ENCODE peak calls at places on chromosome 15, in eight cellular contexts. One of them, this sample, is unnamed.

GRCh38 chr15:70319466-70319865 is 221.7 kb upstream of the TLE3 start:
- DNase-seq in epithelial cell of proximal tubule: no peak
- DNase-seq in AG09319: no peak
- DNase-seq in AG09309: no peak
- DNase-seq in GM10248: peak; percentile 70
- DNase-seq in choroid plexus epithelial cell: no peak
- DNase-seq in transverse colon: no peak
- DNase-seq in PC-3: no peak
- DNase-seq in this sample: no peak

GRCh38 chr15:48360841-48361240 is 29.6 kb downstream of the DUT start:
- DNase-seq in AG09309: no peak
- DNase-seq in AG09319: no peak
- DNase-seq in choroid plexus epithelial cell: peak; percentile 42
- DNase-seq in PC-3: peak; percentile 33
- DNase-seq in GM10248: no peak
- DNase-seq in epithelial cell of proximal tubule: no peak
- DNase-seq in transverse colon: no peak
- DNase-seq in this sample: no peak

GRCh38 chr15:67543348-67543718 is 830 bp downstream of the MAP2K5 start:
- DNase-seq in epithelial cell of proximal tubule: no peak
- DNase-seq in AG09309: no peak
- DNase-seq in transverse colon: peak; percentile 36
- DNase-seq in PC-3: peak; percentile 11
- DNase-seq in GM10248: no peak
- DNase-seq in choroid plexus epithelial cell: peak; percentile 13
- DNase-seq in AG09319: no peak
- DNase-seq in this sample: peak; percentile 4

GRCh38 chr15:69725957-69726356 is 273.3 kb downstream of the RPLP1 start:
- DNase-seq in AG09309: no peak
- DNase-seq in transverse colon: no peak
- DNase-seq in GM10248: no peak
- DNase-seq in PC-3: no peak
- DNase-seq in choroid plexus epithelial cell: no peak
- DNase-seq in epithelial cell of proximal tubule: no peak
- DNase-seq in AG09319: no peak
- DNase-seq in this sample: no peak

GRCh38 chr15:58279106-58279505 is 140.9 kb downstream of the AQP9 start:
- DNase-seq in AG09309: no peak
- DNase-seq in PC-3: no peak
- DNase-seq in AG09319: no peak
- DNase-seq in GM10248: no peak
- DNase-seq in choroid plexus epithelial cell: no peak
- DNase-seq in epithelial cell of proximal tubule: no peak
- DNase-seq in transverse colon: no peak
- DNase-seq in this sample: no peak

GRCh38 chr15:71743861-71744382 is 66.4 kb upstream of the NR2E3 start:
- DNase-seq in AG09309: no peak
- DNase-seq in transverse colon: peak; percentile 67
- DNase-seq in AG09319: no peak
- DNase-seq in choroid plexus epithelial cell: peak; percentile 82
- DNase-seq in PC-3: peak; percentile 64
- DNase-seq in GM10248: peak; percentile 65
- DNase-seq in epithelial cell of proximal tubule: no peak
- DNase-seq in this sample: peak; percentile 69

GRCh38 chr15:78394981-78395619 is 42.9 kb upstream of the IREB2 start:
- DNase-seq in GM10248: no peak
- DNase-seq in choroid plexus epithelial cell: peak; percentile 31
- DNase-seq in epithelial cell of proximal tubule: no peak
- DNase-seq in AG09319: no peak
- DNase-seq in PC-3: no peak
- DNase-seq in AG09309: no peak
- DNase-seq in transverse colon: no peak
- DNase-seq in this sample: no peak

GRCh38 chr15:77617507-77618285 is 15.0 kb downstream of the LINGO1 start:
- DNase-seq in transverse colon: no peak
- DNase-seq in AG09309: no peak
- DNase-seq in choroid plexus epithelial cell: peak; percentile 38
- DNase-seq in GM10248: no peak
- DNase-seq in AG09319: no peak
- DNase-seq in PC-3: peak; percentile 29
- DNase-seq in epithelial cell of proximal tubule: peak; percentile 12
- DNase-seq in this sample: peak; percentile 46

GRCh38 chr15:66834863-66835557 is 133.0 kb downstream of the SMAD6 start:
- DNase-seq in PC-3: no peak
- DNase-seq in GM10248: no peak
- DNase-seq in AG09319: no peak
- DNase-seq in choroid plexus epithelial cell: no peak
- DNase-seq in AG09309: no peak
- DNase-seq in epithelial cell of proximal tubule: no peak
- DNase-seq in transverse colon: no peak
- DNase-seq in this sample: no peak

GRCh38 chr15:71093089-71094024 is 21.9 kb upstream of the THSD4 start:
- DNase-seq in GM10248: no peak
- DNase-seq in transverse colon: peak; percentile 72
- DNase-seq in epithelial cell of proximal tubule: peak; percentile 65
- DNase-seq in choroid plexus epithelial cell: peak; percentile 79
- DNase-seq in PC-3: peak; percentile 89
- DNase-seq in AG09309: no peak
- DNase-seq in AG09319: no peak
- DNase-seq in this sample: no peak

GRCh38 chr15:40825661-40826088 is 2.8 kb downstream of the PPP1R14D start:
- DNase-seq in AG09319: peak; percentile 15
- DNase-seq in PC-3: peak; percentile 81
- DNase-seq in transverse colon: peak; percentile 80
- DNase-seq in GM10248: no peak
- DNase-seq in AG09309: peak; percentile 16
- DNase-seq in choroid plexus epithelial cell: peak; percentile 78
- DNase-seq in epithelial cell of proximal tubule: peak; percentile 56
- DNase-seq in this sample: no peak

GRCh38 chr15:71651750-71652186 is 158.6 kb upstream of the NR2E3 start:
- DNase-seq in transverse colon: peak; percentile 14
- DNase-seq in AG09309: peak; percentile 80
- DNase-seq in epithelial cell of proximal tubule: peak; percentile 46
- DNase-seq in GM10248: peak; percentile 22
- DNase-seq in PC-3: peak; percentile 75
- DNase-seq in choroid plexus epithelial cell: peak; percentile 89
- DNase-seq in AG09319: peak; percentile 61
- DNase-seq in this sample: peak; percentile 37

GRCh38 chr15:24823473-24823872 is 131.3 kb upstream of the SNRPN start:
- DNase-seq in transverse colon: no peak
- DNase-seq in AG09309: no peak
- DNase-seq in AG09319: no peak
- DNase-seq in epithelial cell of proximal tubule: no peak
- DNase-seq in choroid plexus epithelial cell: no peak
- DNase-seq in PC-3: peak; percentile 23
- DNase-seq in GM10248: no peak
- DNase-seq in this sample: peak; percentile 79

GRCh38 chr15:99963096-99963825 is 230.0 kb upstream of the LYSMD4 start:
- DNase-seq in transverse colon: no peak
- DNase-seq in epithelial cell of proximal tubule: peak; percentile 40
- DNase-seq in AG09319: no peak
- DNase-seq in choroid plexus epithelial cell: no peak
- DNase-seq in GM10248: no peak
- DNase-seq in PC-3: peak; percentile 68
- DNase-seq in AG09309: peak; percentile 13
- DNase-seq in this sample: no peak

GRCh38 chr15:86538141-86538540 is 458.5 kb downstream of the AGBL1 start:
- DNase-seq in AG09309: no peak
- DNase-seq in AG09319: no peak
- DNase-seq in transverse colon: no peak
- DNase-seq in choroid plexus epithelial cell: no peak
- DNase-seq in GM10248: no peak
- DNase-seq in PC-3: no peak
- DNase-seq in epithelial cell of proximal tubule: no peak
- DNase-seq in this sample: no peak

GRCh38 chr15:84684092-84684491 is 26.1 kb upstream of the NMB start:
- DNase-seq in transverse colon: no peak
- DNase-seq in GM10248: no peak
- DNase-seq in choroid plexus epithelial cell: peak; percentile 86
- DNase-seq in AG09309: no peak
- DNase-seq in AG09319: no peak
- DNase-seq in PC-3: no peak
- DNase-seq in epithelial cell of proximal tubule: peak; percentile 53
- DNase-seq in this sample: no peak

GRCh38 chr15:65326109-65326508 is 21.6 kb downstream of the RNU5B-1 start:
- DNase-seq in AG09309: no peak
- DNase-seq in epithelial cell of proximal tubule: no peak
- DNase-seq in transverse colon: no peak
- DNase-seq in AG09319: no peak
- DNase-seq in choroid plexus epithelial cell: peak; percentile 13
- DNase-seq in PC-3: no peak
- DNase-seq in GM10248: no peak
- DNase-seq in this sample: peak; percentile 65

GRCh38 chr15:34606545-34606944 is 23.1 kb upstream of the GOLGA8B start:
- DNase-seq in choroid plexus epithelial cell: no peak
- DNase-seq in AG09319: no peak
- DNase-seq in AG09309: no peak
- DNase-seq in transverse colon: no peak
- DNase-seq in epithelial cell of proximal tubule: no peak
- DNase-seq in PC-3: no peak
- DNase-seq in GM10248: no peak
- DNase-seq in this sample: no peak

GRCh38 chr15:38895326-38896282 is 331.0 kb upstream of the RASGRP1 start:
- DNase-seq in choroid plexus epithelial cell: peak; percentile 85
- DNase-seq in GM10248: no peak
- DNase-seq in epithelial cell of proximal tubule: no peak
- DNase-seq in AG09309: peak; percentile 79
- DNase-seq in PC-3: peak; percentile 58
- DNase-seq in transverse colon: no peak
- DNase-seq in AG09319: peak; percentile 42
- DNase-seq in this sample: no peak

GRCh38 chr15:77674327-77674726 is 41.6 kb upstream of the LINGO1 start:
- DNase-seq in AG09319: no peak
- DNase-seq in PC-3: no peak
- DNase-seq in epithelial cell of proximal tubule: no peak
- DNase-seq in AG09309: no peak
- DNase-seq in choroid plexus epithelial cell: no peak
- DNase-seq in GM10248: no peak
- DNase-seq in transverse colon: no peak
- DNase-seq in this sample: no peak

GRCh38 chr15:50813865-50814264 is 48.4 kb upstream of the SPPL2A start:
- DNase-seq in AG09309: no peak
- DNase-seq in GM10248: no peak
- DNase-seq in epithelial cell of proximal tubule: no peak
- DNase-seq in transverse colon: no peak
- DNase-seq in PC-3: no peak
- DNase-seq in AG09319: no peak
- DNase-seq in choroid plexus epithelial cell: no peak
- DNase-seq in this sample: no peak

GRCh38 chr15:63983071-63983711 is 63.1 kb downstream of the DAPK2 start:
- DNase-seq in AG09309: no peak
- DNase-seq in choroid plexus epithelial cell: no peak
- DNase-seq in PC-3: no peak
- DNase-seq in transverse colon: no peak
- DNase-seq in epithelial cell of proximal tubule: no peak
- DNase-seq in AG09319: no peak
- DNase-seq in GM10248: no peak
- DNase-seq in this sample: no peak
- TF ChIP-seq CTCF in AG09309: peak; percentile 26
- TF ChIP-seq CTCF in choroid plexus epithelial cell: peak; percentile 59
- TF ChIP-seq CTCF in PC-3: peak; percentile 35
- TF ChIP-seq CTCF in transverse colon: no peak
- TF ChIP-seq CTCF in epithelial cell of proximal tubule: peak; percentile 32
- TF ChIP-seq CTCF in AG09319: no peak
- TF ChIP-seq CTCF in GM10248: peak; percentile 63
- TF ChIP-seq CTCF in this sample: no peak

DNA sequence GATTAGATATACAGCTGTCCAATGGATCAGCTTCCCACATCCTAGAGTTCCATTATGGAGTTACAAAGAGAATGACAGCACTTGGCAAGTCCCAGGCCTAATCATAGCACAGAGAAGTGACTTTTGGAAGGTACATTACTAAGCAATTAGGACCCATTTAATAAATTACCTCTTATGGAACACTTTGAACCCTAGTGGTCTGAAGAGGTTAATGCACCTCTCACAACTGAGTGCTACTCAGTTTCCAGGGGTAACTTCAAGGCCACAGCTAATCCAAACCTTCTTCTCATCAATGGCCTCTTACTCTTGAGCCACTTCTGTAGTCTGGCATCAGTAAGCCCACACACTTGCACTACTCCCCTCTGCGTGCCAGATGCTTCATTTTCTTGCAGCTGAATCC is 34.9 kb upstream of the MEIS2 start:
- DNase-seq in transverse colon: no peak
- DNase-seq in PC-3: peak; percentile 55
- DNase-seq in GM10248: no peak
- DNase-seq in AG09319: no peak
- DNase-seq in epithelial cell of proximal tubule: no peak
- DNase-seq in AG09309: no peak
- DNase-seq in choroid plexus epithelial cell: peak; percentile 30
- DNase-seq in this sample: no peak
- TF ChIP-seq CTCF in transverse colon: no peak
- TF ChIP-seq CTCF in PC-3: peak; percentile 52
- TF ChIP-seq CTCF in GM10248: peak; percentile 20
- TF ChIP-seq CTCF in AG09319: no peak
- TF ChIP-seq CTCF in epithelial cell of proximal tubule: peak; percentile 52
- TF ChIP-seq CTCF in AG09309: peak; percentile 29
- TF ChIP-seq CTCF in choroid plexus epithelial cell: peak; percentile 49
- TF ChIP-seq CTCF in this sample: peak; percentile 66

DNA sequence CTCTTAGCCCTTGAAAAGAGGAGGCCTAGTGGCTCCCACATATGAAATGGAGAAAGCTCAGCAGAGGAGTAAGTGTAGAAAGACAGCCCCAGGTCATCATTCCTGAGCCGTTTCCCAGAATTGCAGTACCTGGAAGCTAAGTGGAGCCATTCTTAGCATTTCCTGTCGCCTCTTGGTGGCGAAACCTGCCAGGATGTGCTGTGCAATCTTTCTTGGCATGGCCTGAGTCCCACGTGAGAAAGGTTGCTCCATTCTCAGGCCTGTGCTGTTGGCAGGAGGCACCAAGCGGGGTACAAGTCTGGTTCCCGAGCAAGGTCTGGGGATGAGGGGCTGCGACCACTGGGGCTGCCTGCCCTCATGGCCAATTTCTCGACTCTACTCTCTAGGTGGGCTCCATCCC is 207.2 kb upstream of the TPM1 start:
- DNase-seq in epithelial cell of proximal tubule: no peak
- DNase-seq in PC-3: no peak
- DNase-seq in AG09319: no peak
- DNase-seq in GM10248: no peak
- DNase-seq in AG09309: no peak
- DNase-seq in transverse colon: no peak
- DNase-seq in choroid plexus epithelial cell: peak; percentile 28
- DNase-seq in this sample: no peak
- TF ChIP-seq CTCF in epithelial cell of proximal tubule: no peak
- TF ChIP-seq CTCF in PC-3: no peak
- TF ChIP-seq CTCF in AG09319: no peak
- TF ChIP-seq CTCF in GM10248: no peak
- TF ChIP-seq CTCF in AG09309: no peak
- TF ChIP-seq CTCF in transverse colon: no peak
- TF ChIP-seq CTCF in choroid plexus epithelial cell: no peak
- TF ChIP-seq CTCF in this sample: no peak

DNA sequence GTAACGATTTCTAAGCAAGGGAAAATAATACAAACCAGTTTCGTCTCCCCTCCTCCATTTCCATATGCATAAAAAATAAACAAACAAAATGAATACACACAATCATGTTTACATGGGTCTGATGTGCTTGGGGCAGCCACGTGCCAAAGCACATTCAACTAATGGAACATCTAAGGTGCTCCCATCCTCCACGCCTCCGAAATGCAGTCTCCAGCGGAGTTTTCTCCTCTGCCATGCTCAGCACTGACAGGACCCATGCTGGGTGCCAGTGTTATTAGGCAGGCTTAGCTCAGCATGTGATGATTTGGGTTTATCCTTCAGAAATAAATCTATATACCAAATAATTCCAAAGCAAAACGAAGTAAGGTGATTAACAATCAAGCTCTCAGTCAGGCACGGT is 337.3 kb upstream of the ATP10A start:
- DNase-seq in GM10248: no peak
- DNase-seq in PC-3: no peak
- DNase-seq in transverse colon: no peak
- DNase-seq in AG09319: no peak
- DNase-seq in choroid plexus epithelial cell: no peak
- DNase-seq in epithelial cell of proximal tubule: no peak
- DNase-seq in AG09309: no peak
- DNase-seq in this sample: no peak
- TF ChIP-seq CTCF in GM10248: no peak
- TF ChIP-seq CTCF in PC-3: no peak
- TF ChIP-seq CTCF in transverse colon: no peak
- TF ChIP-seq CTCF in AG09319: no peak
- TF ChIP-seq CTCF in choroid plexus epithelial cell: no peak
- TF ChIP-seq CTCF in epithelial cell of proximal tubule: no peak
- TF ChIP-seq CTCF in AG09309: no peak
- TF ChIP-seq CTCF in this sample: no peak